ENCODE peak calls at places on chromosomes 16 and 17, in six cellular contexts. X, H, W, J, V and P are unnamed samples.

GRCh38 chr16:25005445-25006306 is 9.5 kb downstream of the ARHGAP17 start:
- DNase-seq in H (no peak), X (no peak), J (no peak), V (no peak), W (no peak), P (no peak)

GRCh38 chr17:8896087-8896486 is 28.6 kb upstream of the PIK3R6 start:
- DNase-seq in J (no peak), H (no peak), V (no peak), X (no peak), W (no peak), P (no peak)

GRCh38 chr16:69867796-69868565 is 83.2 kb upstream of the CLEC18A start:
- DNase-seq in W (no peak), X (no peak), H (no peak), V (no peak), J (no peak), P (no peak)

GRCh38 chr17:59451706-59452105 is 113.7 kb upstream of the DHX40 start:
- DNase-seq in W (no peak), V (no peak), J (no peak), X (no peak), H (no peak), P (no peak)

GRCh38 chr17:63139356-63139755 is 173.3 kb downstream of the TANC2 start:
- DNase-seq in W (no peak), V (no peak), J (no peak), X (no peak), H (no peak), P (no peak)

GRCh38 chr17:15398736-15399331 is 57.4 kb upstream of the TEKT3 start:
- DNase-seq in V (no peak), J (peak), X (no peak), H (no peak), W (no peak), P (no peak)

GRCh38 chr17:2691069-2691871 is 20.3 kb downstream of the CLUH start:
- DNase-seq in X (no peak), V (no peak), H (no peak), J (no peak), W (no peak), P (no peak)

GRCh38 chr16:69709456-69710084 is 16.8 kb downstream of the NQO1 start:
- DNase-seq in H (peak), X (peak), W (peak), J (peak), V (peak), P (peak)

GRCh38 chr17:63402808-63403207 is 43.3 kb downstream of the CYB561 start:
- DNase-seq in X (no peak), J (no peak), H (no peak), V (no peak), W (no peak), P (no peak)

GRCh38 chr16:80527297-80527696 is 13.5 kb upstream of the DYNLRB2 start:
- DNase-seq in X (no peak), H (peak), V (no peak), J (peak), W (peak), P (no peak)
- TF ChIP-seq ZNF274 in X (no peak), H (no peak), V (no peak), J (no peak), W (no peak), P (no peak)

GRCh38 chr16:84323626-84324025 is 28.9 kb downstream of the WFDC1 start:
- DNase-seq in X (no peak), H (no peak), J (no peak), V (no peak), W (no peak), P (no peak)
- TF ChIP-seq ZNF274 in X (no peak), H (no peak), J (no peak), V (no peak), W (no peak), P (no peak)

GRCh38 chr16:51527349-51527748 is 376.3 kb upstream of the SALL1 start:
- DNase-seq in J (no peak), W (no peak), H (no peak), X (no peak), V (no peak), P (no peak)

GRCh38 chr16:51524070-51524469 is 373.0 kb upstream of the SALL1 start:
- DNase-seq in J (no peak), W (no peak), X (no peak), V (no peak), H (no peak), P (no peak)

GRCh38 chr16:51524555-51525373 is 373.7 kb upstream of the SALL1 start:
- DNase-seq in V (no peak), X (no peak), W (no peak), H (no peak), J (no peak), P (no peak)

GRCh38 chr16:51523400-51523799 is 372.3 kb upstream of the SALL1 start:
- DNase-seq in V (no peak), X (no peak), J (no peak), H (no peak), W (no peak), P (no peak)

GRCh38 chr16:51526622-51527021 is 375.6 kb upstream of the SALL1 start:
- DNase-seq in V (no peak), X (no peak), H (no peak), J (no peak), W (no peak), P (no peak)
- TF ChIP-seq ZNF274 in V (no peak), X (no peak), H (no peak), J (no peak), W (no peak), P (no peak)

DNA sequence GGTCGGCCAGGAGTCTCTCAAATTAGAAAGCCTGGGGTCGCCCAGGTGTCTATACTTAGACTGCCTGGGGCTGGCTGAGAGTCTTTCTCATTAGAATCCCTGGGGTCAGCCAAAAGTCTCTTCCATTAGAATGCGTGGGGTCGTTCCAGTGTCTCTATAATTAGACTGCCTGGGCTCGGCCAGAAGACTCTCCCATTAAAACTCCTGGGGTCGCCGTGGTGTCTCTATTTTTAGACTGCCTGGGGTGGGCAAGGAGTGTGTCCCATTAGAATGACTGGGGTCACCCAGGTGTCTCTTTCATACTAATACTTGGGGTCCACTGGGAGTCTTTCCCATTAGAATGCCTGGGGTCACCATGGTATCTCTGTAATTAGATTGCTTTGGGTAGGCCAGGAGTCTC is 2227.7 kb downstream of the TP53TG3F start:
- DNase-seq in H (no peak), V (no peak), J (no peak), W (no peak), X (no peak), P (no peak)
- TF ChIP-seq ZNF274 in H (no peak), V (no peak), J (no peak), W (no peak), X (no peak), P (no peak)

GRCh38 chr16:82118749-82119148 is 51.3 kb downstream of the MPHOSPH6 start:
- DNase-seq in V (no peak), X (no peak), W (no peak), J (no peak), H (no peak), P (no peak)

GRCh38 chr16:82124651-82125050 is 45.4 kb downstream of the MPHOSPH6 start:
- DNase-seq in V (no peak), X (no peak), W (no peak), J (no peak), H (no peak), P (no peak)

DNA sequence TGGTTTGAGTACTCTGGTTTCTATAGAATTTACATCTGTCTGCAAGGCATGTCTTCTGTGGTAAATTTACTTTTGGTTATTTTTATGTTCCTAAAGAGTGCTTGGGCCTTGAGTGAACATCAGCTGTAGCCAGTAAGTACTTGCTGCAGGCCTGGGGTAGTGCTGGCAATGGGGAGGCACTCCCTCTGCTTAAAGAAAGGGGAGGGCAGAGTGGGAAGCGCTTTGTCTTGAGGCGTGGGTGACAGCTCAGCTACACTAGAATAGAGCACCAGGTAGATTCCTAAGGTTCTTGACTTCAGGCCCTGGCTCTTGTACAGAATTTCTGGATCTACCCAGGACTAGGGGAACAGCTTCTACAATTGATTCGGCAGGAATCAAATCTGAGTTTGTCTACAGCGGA is 50.6 kb downstream of the MPHOSPH6 start:
- DNase-seq in W (no peak), V (no peak), J (no peak), H (no peak), X (no peak), P (no peak)
- TF ChIP-seq ZNF274 in W (no peak), V (no peak), J (no peak), H (no peak), X (no peak), P (no peak)